ENCODE peak calls at places on chromosomes 16 and 17, in six cellular contexts. One of them, this sample, is unnamed.

GRCh38 chr17:20279631-20280030 is 187.7 kb downstream of the LGALS9B start:
- DNase-seq in WTC11: no peak
- DNase-seq in lung: no peak
- DNase-seq in GM12865: no peak
- DNase-seq in heart right ventricle: no peak
- DNase-seq in lower leg skin: no peak
- DNase-seq in this sample: no peak

GRCh38 chr17:50064253-50064991 is 8.5 kb downstream of the ITGA3 start:
- DNase-seq in lower leg skin: peak
- DNase-seq in heart right ventricle: peak
- DNase-seq in lung: peak
- DNase-seq in GM12865: no peak
- DNase-seq in WTC11: no peak
- DNase-seq in this sample: no peak

GRCh38 chr16:84255050-84255810 is 15.4 kb upstream of the KCNG4 start:
- DNase-seq in GM12865: no peak
- DNase-seq in heart right ventricle: no peak
- DNase-seq in WTC11: no peak
- DNase-seq in lung: no peak
- DNase-seq in lower leg skin: no peak
- DNase-seq in this sample: no peak

GRCh38 chr17:40450175-40450574 is 6.9 kb downstream of the IGFBP4 start:
- DNase-seq in GM12865: peak
- DNase-seq in heart right ventricle: no peak
- DNase-seq in lower leg skin: no peak
- DNase-seq in WTC11: peak
- DNase-seq in lung: no peak
- DNase-seq in this sample: peak

GRCh38 chr17:77423589-77424451 is 283.1 kb downstream of the SEC14L1 start:
- DNase-seq in lower leg skin: peak
- DNase-seq in heart right ventricle: peak
- DNase-seq in GM12865: no peak
- DNase-seq in WTC11: no peak
- DNase-seq in lung: peak
- DNase-seq in this sample: no peak

GRCh38 chr16:84795338-84796053 is 24.3 kb upstream of the CRISPLD2 start:
- DNase-seq in lung: peak
- DNase-seq in heart right ventricle: peak
- DNase-seq in GM12865: no peak
- DNase-seq in WTC11: no peak
- DNase-seq in lower leg skin: peak
- DNase-seq in this sample: no peak

GRCh38 chr16:53084141-53084541 is 29.4 kb downstream of the CHD9 start:
- DNase-seq in GM12865: no peak
- DNase-seq in lower leg skin: no peak
- DNase-seq in lung: peak
- DNase-seq in heart right ventricle: no peak
- DNase-seq in WTC11: no peak
- DNase-seq in this sample: no peak

GRCh38 chr17:76082326-76083251 is 3.6 kb downstream of the ZACN start:
- DNase-seq in lung: no peak
- DNase-seq in GM12865: no peak
- DNase-seq in lower leg skin: no peak
- DNase-seq in heart right ventricle: no peak
- DNase-seq in WTC11: no peak
- DNase-seq in this sample: no peak

GRCh38 chr16:89711601-89712475 is 8.9 kb downstream of the VPS9D1 start:
- DNase-seq in WTC11: peak
- DNase-seq in lower leg skin: no peak
- DNase-seq in lung: peak
- DNase-seq in heart right ventricle: peak
- DNase-seq in GM12865: peak
- DNase-seq in this sample: peak

GRCh38 chr16:13959626-13960025 is 39.7 kb downstream of the ERCC4 start:
- DNase-seq in lower leg skin: no peak
- DNase-seq in lung: no peak
- DNase-seq in WTC11: no peak
- DNase-seq in GM12865: no peak
- DNase-seq in heart right ventricle: no peak
- DNase-seq in this sample: no peak

GRCh38 chr17:41917957-41918391 is 777 bp downstream of the ACLY start:
- DNase-seq in WTC11: peak
- DNase-seq in heart right ventricle: peak
- DNase-seq in lower leg skin: peak
- DNase-seq in GM12865: peak
- DNase-seq in lung: peak
- DNase-seq in this sample: peak

GRCh38 chr17:76198702-76199101 is 41.6 kb downstream of the RNF157 start:
- DNase-seq in lung: no peak
- DNase-seq in GM12865: no peak
- DNase-seq in lower leg skin: no peak
- DNase-seq in heart right ventricle: no peak
- DNase-seq in WTC11: no peak
- DNase-seq in this sample: no peak

GRCh38 chr17:81664051-81664470 is 2.3 kb downstream of the OXLD1 start:
- DNase-seq in WTC11: no peak
- DNase-seq in lower leg skin: no peak
- DNase-seq in heart right ventricle: no peak
- DNase-seq in lung: no peak
- DNase-seq in GM12865: no peak
- DNase-seq in this sample: peak

GRCh38 chr17:77675411-77675810 is 283.1 kb upstream of the TNRC6C start:
- DNase-seq in heart right ventricle: no peak
- DNase-seq in WTC11: no peak
- DNase-seq in lung: no peak
- DNase-seq in lower leg skin: no peak
- DNase-seq in GM12865: no peak
- DNase-seq in this sample: no peak

GRCh38 chr16:1163567-1164055 is 10.7 kb downstream of the CACNA1H start:
- DNase-seq in lower leg skin: no peak
- DNase-seq in WTC11: no peak
- DNase-seq in heart right ventricle: no peak
- DNase-seq in lung: no peak
- DNase-seq in GM12865: no peak
- DNase-seq in this sample: no peak

GRCh38 chr17:39705786-39706348 is 6.0 kb downstream of the ERBB2 start:
- DNase-seq in heart right ventricle: peak
- DNase-seq in lung: peak
- DNase-seq in WTC11: no peak
- DNase-seq in GM12865: no peak
- DNase-seq in lower leg skin: no peak
- DNase-seq in this sample: no peak

GRCh38 chr16:23510154-23510914 is at the start of gene GGA2:
- DNase-seq in lung: peak
- DNase-seq in heart right ventricle: peak
- DNase-seq in lower leg skin: peak
- DNase-seq in WTC11: peak
- DNase-seq in GM12865: peak
- DNase-seq in this sample: peak

GRCh38 chr16:81492307-81492706 is 47.7 kb downstream of the CMIP start:
- DNase-seq in lower leg skin: no peak
- DNase-seq in GM12865: no peak
- DNase-seq in lung: no peak
- DNase-seq in WTC11: no peak
- DNase-seq in heart right ventricle: no peak
- DNase-seq in this sample: no peak

GRCh38 chr16:7405166-7405565 is 72.5 kb downstream of the RBFOX1 start:
- DNase-seq in GM12865: no peak
- DNase-seq in lower leg skin: no peak
- DNase-seq in heart right ventricle: peak
- DNase-seq in WTC11: no peak
- DNase-seq in lung: peak
- DNase-seq in this sample: no peak

GRCh38 chr17:10526517-10526916 is 8.2 kb upstream of the MYH1 start:
- DNase-seq in lower leg skin: no peak
- DNase-seq in heart right ventricle: no peak
- DNase-seq in GM12865: no peak
- DNase-seq in WTC11: no peak
- DNase-seq in lung: no peak
- DNase-seq in this sample: no peak

GRCh38 chr17:75642221-75643032 is 9.2 kb downstream of the SMIM5 start:
- DNase-seq in heart right ventricle: no peak
- DNase-seq in lower leg skin: no peak
- DNase-seq in WTC11: no peak
- DNase-seq in GM12865: no peak
- DNase-seq in lung: no peak
- DNase-seq in this sample: no peak

GRCh38 chr16:78684655-78685400 is 585.4 kb downstream of the WWOX start:
- DNase-seq in lung: no peak
- DNase-seq in heart right ventricle: no peak
- DNase-seq in WTC11: no peak
- DNase-seq in lower leg skin: no peak
- DNase-seq in GM12865: no peak
- DNase-seq in this sample: no peak

GRCh38 chr16:12496181-12496580 is 307.5 kb downstream of the CPPED1 start:
- DNase-seq in lung: no peak
- DNase-seq in WTC11: no peak
- DNase-seq in GM12865: no peak
- DNase-seq in heart right ventricle: no peak
- DNase-seq in lower leg skin: no peak
- DNase-seq in this sample: no peak

GRCh38 chr17:65446838-65447526 is 114.5 kb downstream of the AXIN2 start:
- DNase-seq in heart right ventricle: no peak
- DNase-seq in WTC11: no peak
- DNase-seq in lung: no peak
- DNase-seq in lower leg skin: peak
- DNase-seq in GM12865: no peak
- DNase-seq in this sample: no peak

GRCh38 chr16:62715701-62716100 is 679.5 kb upstream of the CDH8 start:
- DNase-seq in heart right ventricle: no peak
- DNase-seq in WTC11: no peak
- DNase-seq in lower leg skin: no peak
- DNase-seq in lung: no peak
- DNase-seq in GM12865: no peak
- DNase-seq in this sample: no peak

DNA sequence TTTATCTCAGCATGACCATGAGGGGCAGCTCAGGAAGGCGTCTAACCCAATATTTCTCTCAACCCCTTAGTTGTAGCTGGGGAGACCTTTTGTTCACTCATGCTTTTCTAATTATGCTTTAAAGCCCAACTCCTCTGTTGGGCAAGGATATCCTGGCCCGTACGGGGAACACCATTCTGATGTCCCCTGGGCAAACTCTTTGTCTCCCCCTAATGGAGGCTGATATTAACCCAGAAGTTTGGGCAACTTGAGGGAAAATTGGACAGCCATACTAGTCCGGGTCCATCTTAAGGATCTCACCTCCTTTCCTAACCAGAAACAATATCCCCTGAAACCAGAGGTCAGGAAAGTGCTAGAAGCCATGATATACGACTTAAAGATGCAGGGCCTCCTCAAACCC is 143.7 kb upstream of the COX10 start:
- DNase-seq in heart right ventricle: no peak
- DNase-seq in lung: no peak
- DNase-seq in GM12865: no peak
- DNase-seq in lower leg skin: no peak
- DNase-seq in WTC11: no peak
- DNase-seq in this sample: no peak
- TF ChIP-seq CTCF in heart right ventricle: no peak
- TF ChIP-seq CTCF in lung: no peak
- TF ChIP-seq CTCF in GM12865: no peak
- TF ChIP-seq CTCF in lower leg skin: no peak
- TF ChIP-seq CTCF in WTC11: no peak
- TF ChIP-seq CTCF in this sample: no peak

GRCh38 chr16:87186440-87186839 is 130.8 kb downstream of the C16orf95 start:
- DNase-seq in lower leg skin: no peak
- DNase-seq in GM12865: no peak
- DNase-seq in heart right ventricle: no peak
- DNase-seq in lung: no peak
- DNase-seq in WTC11: no peak
- DNase-seq in this sample: no peak

GRCh38 chr16:87185983-87186382 is 131.2 kb downstream of the C16orf95 start:
- DNase-seq in WTC11: no peak
- DNase-seq in lung: no peak
- DNase-seq in GM12865: no peak
- DNase-seq in heart right ventricle: no peak
- DNase-seq in lower leg skin: no peak
- DNase-seq in this sample: no peak

GRCh38 chr16:87182759-87183158 is 134.4 kb downstream of the C16orf95 start:
- DNase-seq in WTC11: no peak
- DNase-seq in lung: no peak
- DNase-seq in GM12865: no peak
- DNase-seq in heart right ventricle: no peak
- DNase-seq in lower leg skin: no peak
- DNase-seq in this sample: no peak

GRCh38 chr16:87185313-87185712 is 131.9 kb downstream of the C16orf95 start:
- DNase-seq in heart right ventricle: no peak
- DNase-seq in lower leg skin: no peak
- DNase-seq in lung: no peak
- DNase-seq in WTC11: no peak
- DNase-seq in GM12865: no peak
- DNase-seq in this sample: no peak

GRCh38 chr16:87183647-87184046 is 133.5 kb downstream of the C16orf95 start:
- DNase-seq in lung: no peak
- DNase-seq in GM12865: no peak
- DNase-seq in WTC11: no peak
- DNase-seq in lower leg skin: no peak
- DNase-seq in heart right ventricle: no peak
- DNase-seq in this sample: no peak
- TF ChIP-seq CTCF in lung: no peak
- TF ChIP-seq CTCF in GM12865: no peak
- TF ChIP-seq CTCF in WTC11: no peak
- TF ChIP-seq CTCF in lower leg skin: no peak
- TF ChIP-seq CTCF in heart right ventricle: no peak
- TF ChIP-seq CTCF in this sample: no peak

GRCh38 chr17:82823004-82823403 is 16.8 kb downstream of the ZNF750 start:
- DNase-seq in WTC11: peak
- DNase-seq in heart right ventricle: no peak
- DNase-seq in lower leg skin: no peak
- DNase-seq in GM12865: peak
- DNase-seq in lung: no peak
- DNase-seq in this sample: no peak
- TF ChIP-seq CTCF in WTC11: peak
- TF ChIP-seq CTCF in heart right ventricle: no peak
- TF ChIP-seq CTCF in lower leg skin: no peak
- TF ChIP-seq CTCF in GM12865: peak
- TF ChIP-seq CTCF in lung: no peak
- TF ChIP-seq CTCF in this sample: peak

GRCh38 chr16:56513972-56514371 is 5.9 kb downstream of the BBS2 start:
- DNase-seq in heart right ventricle: no peak
- DNase-seq in GM12865: peak
- DNase-seq in WTC11: no peak
- DNase-seq in lung: no peak
- DNase-seq in lower leg skin: no peak
- DNase-seq in this sample: peak
- TF ChIP-seq CTCF in heart right ventricle: peak
- TF ChIP-seq CTCF in GM12865: peak
- TF ChIP-seq CTCF in WTC11: no peak
- TF ChIP-seq CTCF in lung: peak
- TF ChIP-seq CTCF in lower leg skin: peak
- TF ChIP-seq CTCF in this sample: peak

GRCh38 chr16:30867747-30868146 is 26.1 kb downstream of the BCL7C start:
- DNase-seq in GM12865: no peak
- DNase-seq in heart right ventricle: no peak
- DNase-seq in WTC11: no peak
- DNase-seq in lung: no peak
- DNase-seq in lower leg skin: no peak
- DNase-seq in this sample: no peak
- TF ChIP-seq CTCF in GM12865: peak
- TF ChIP-seq CTCF in heart right ventricle: no peak
- TF ChIP-seq CTCF in WTC11: no peak
- TF ChIP-seq CTCF in lung: no peak
- TF ChIP-seq CTCF in lower leg skin: no peak
- TF ChIP-seq CTCF in this sample: no peak

GRCh38 chr17:28315846-28316705 is 2.9 kb upstream of the TMEM97 start:
- DNase-seq in GM12865: no peak
- DNase-seq in heart right ventricle: no peak
- DNase-seq in lung: no peak
- DNase-seq in WTC11: no peak
- DNase-seq in lower leg skin: no peak
- DNase-seq in this sample: no peak
- TF ChIP-seq CTCF in GM12865: no peak
- TF ChIP-seq CTCF in heart right ventricle: no peak
- TF ChIP-seq CTCF in lung: no peak
- TF ChIP-seq CTCF in WTC11: no peak
- TF ChIP-seq CTCF in lower leg skin: no peak
- TF ChIP-seq CTCF in this sample: no peak

This sample was measured in activated CD8-positive, alpha-beta T cell treated with anti-CD3 and anti-CD28 coated beads for 36 hours.